ENCODE peak calls at places on chromosomes 6 and 20, in six cellular contexts. One of them, this sample, is unnamed.

GRCh38 chr6:30770164-30770563 is 25.8 kb upstream of the IER3 start:
- DNase-seq in H1: no peak
- DNase-seq in GM12891: no peak
- DNase-seq in K562: no peak
- DNase-seq in HepG2: no peak
- DNase-seq in GM12878: no peak
- DNase-seq in this sample: no peak

GRCh38 chr6:64727075-64727474 is 980.0 kb downstream of the EYS start:
- DNase-seq in H1: no peak
- DNase-seq in GM12891: no peak
- DNase-seq in K562: no peak
- DNase-seq in HepG2: no peak
- DNase-seq in GM12878: no peak
- DNase-seq in this sample: no peak

GRCh38 chr6:117506180-117506835 is 23.8 kb downstream of the DCBLD1 start:
- DNase-seq in H1: no peak
- DNase-seq in GM12891: no peak
- DNase-seq in K562: no peak
- DNase-seq in HepG2: peak
- DNase-seq in GM12878: no peak
- DNase-seq in this sample: no peak

GRCh38 chr6:150126641-150127291 is 16.1 kb upstream of the PPP1R14C start:
- DNase-seq in H1: no peak
- DNase-seq in GM12891: no peak
- DNase-seq in K562: no peak
- DNase-seq in HepG2: no peak
- DNase-seq in GM12878: no peak
- DNase-seq in this sample: no peak

GRCh38 chr6:4682431-4683159 is 93.6 kb upstream of the CDYL start:
- DNase-seq in H1: no peak
- DNase-seq in GM12891: no peak
- DNase-seq in K562: no peak
- DNase-seq in HepG2: no peak
- DNase-seq in GM12878: no peak
- DNase-seq in this sample: no peak

GRCh38 chr6:145929037-145929633 is 35.0 kb downstream of the SHPRH start:
- DNase-seq in H1: no peak
- DNase-seq in GM12891: no peak
- DNase-seq in K562: peak
- DNase-seq in HepG2: peak
- DNase-seq in GM12878: no peak
- DNase-seq in this sample: no peak

GRCh38 chr20:5831539-5832237 is 81.5 kb downstream of the SHLD1 start:
- DNase-seq in H1: no peak
- DNase-seq in GM12891: no peak
- DNase-seq in K562: no peak
- DNase-seq in HepG2: peak
- DNase-seq in GM12878: no peak
- DNase-seq in this sample: no peak

GRCh38 chr6:37244430-37245310 is 12.9 kb upstream of the TBC1D22B start:
- DNase-seq in H1: no peak
- DNase-seq in GM12891: no peak
- DNase-seq in K562: peak
- DNase-seq in HepG2: peak
- DNase-seq in GM12878: no peak
- DNase-seq in this sample: no peak

GRCh38 chr20:23165307-23165750 is 79.2 kb upstream of the CD93 start:
- DNase-seq in H1: peak
- DNase-seq in GM12891: no peak
- DNase-seq in K562: no peak
- DNase-seq in HepG2: no peak
- DNase-seq in GM12878: no peak
- DNase-seq in this sample: no peak

GRCh38 chr20:33992145-33992922 is 1.4 kb upstream of the RALY start:
- DNase-seq in H1: no peak
- DNase-seq in GM12891: no peak
- DNase-seq in K562: peak
- DNase-seq in HepG2: no peak
- DNase-seq in GM12878: no peak
- DNase-seq in this sample: no peak

GRCh38 chr6:105363100-105363754 is 39.7 kb downstream of the PREP start:
- DNase-seq in H1: no peak
- DNase-seq in GM12891: no peak
- DNase-seq in K562: no peak
- DNase-seq in HepG2: no peak
- DNase-seq in GM12878: no peak
- DNase-seq in this sample: no peak

GRCh38 chr6:112951829-112952228 is 604.7 kb downstream of the RFPL4B start:
- DNase-seq in H1: no peak
- DNase-seq in GM12891: no peak
- DNase-seq in K562: peak
- DNase-seq in HepG2: no peak
- DNase-seq in GM12878: no peak
- DNase-seq in this sample: no peak

GRCh38 chr6:30725713-30726505 is 5.8 kb downstream of the TUBB start:
- DNase-seq in H1: peak
- DNase-seq in GM12891: no peak
- DNase-seq in K562: peak
- DNase-seq in HepG2: no peak
- DNase-seq in GM12878: no peak
- DNase-seq in this sample: no peak

GRCh38 chr6:131784561-131784960 is 23.3 kb upstream of the ENPP1 start:
- DNase-seq in H1: no peak
- DNase-seq in GM12891: no peak
- DNase-seq in K562: no peak
- DNase-seq in HepG2: no peak
- DNase-seq in GM12878: no peak
- DNase-seq in this sample: no peak

GRCh38 chr6:114342826-114343781 is at the start of gene HS3ST5:
- DNase-seq in H1: peak
- DNase-seq in GM12891: no peak
- DNase-seq in K562: peak
- DNase-seq in HepG2: peak
- DNase-seq in GM12878: no peak
- DNase-seq in this sample: peak

GRCh38 chr6:84847349-84848160 is 83.2 kb upstream of the TBX18 start:
- DNase-seq in H1: no peak
- DNase-seq in GM12891: no peak
- DNase-seq in K562: peak
- DNase-seq in HepG2: no peak
- DNase-seq in GM12878: no peak
- DNase-seq in this sample: no peak

GRCh38 chr20:18634501-18634900 is 46.6 kb downstream of the DTD1 start:
- DNase-seq in H1: no peak
- DNase-seq in GM12891: no peak
- DNase-seq in K562: no peak
- DNase-seq in HepG2: no peak
- DNase-seq in GM12878: no peak
- DNase-seq in this sample: no peak

GRCh38 chr6:89299451-89299850 is 15.6 kb downstream of the GABRR2 start:
- DNase-seq in H1: no peak
- DNase-seq in GM12891: no peak
- DNase-seq in K562: no peak
- DNase-seq in HepG2: no peak
- DNase-seq in GM12878: no peak
- DNase-seq in this sample: no peak

GRCh38 chr6:6230286-6230685 is 90.2 kb downstream of the F13A1 start:
- DNase-seq in H1: no peak
- DNase-seq in GM12891: no peak
- DNase-seq in K562: peak
- DNase-seq in HepG2: peak
- DNase-seq in GM12878: no peak
- DNase-seq in this sample: no peak

GRCh38 chr6:137223370-137224131 is 4.4 kb upstream of the IFNGR1 start:
- DNase-seq in H1: no peak
- DNase-seq in GM12891: no peak
- DNase-seq in K562: peak
- DNase-seq in HepG2: peak
- DNase-seq in GM12878: no peak
- DNase-seq in this sample: no peak

GRCh38 chr6:41182069-41183034 is 18.6 kb downstream of the TREML2 start:
- DNase-seq in H1: peak
- DNase-seq in GM12891: no peak
- DNase-seq in K562: peak
- DNase-seq in HepG2: peak
- DNase-seq in GM12878: no peak
- DNase-seq in this sample: no peak

GRCh38 chr6:106975699-106976032 is 1.1 kb upstream of the CD24 start:
- DNase-seq in H1: no peak
- DNase-seq in GM12891: no peak
- DNase-seq in K562: no peak
- DNase-seq in HepG2: no peak
- DNase-seq in GM12878: no peak
- DNase-seq in this sample: no peak

GRCh38 chr20:38180781-38181180 is 15.7 kb upstream of the TGM2 start:
- DNase-seq in H1: no peak
- DNase-seq in GM12891: no peak
- DNase-seq in K562: no peak
- DNase-seq in HepG2: no peak
- DNase-seq in GM12878: no peak
- DNase-seq in this sample: no peak

GRCh38 chr20:57772349-57772964 is 62.6 kb upstream of the PMEPA1 start:
- DNase-seq in H1: no peak
- DNase-seq in GM12891: no peak
- DNase-seq in K562: peak
- DNase-seq in HepG2: no peak
- DNase-seq in GM12878: no peak
- DNase-seq in this sample: no peak
- TF ChIP-seq POLR2A in H1: no peak
- TF ChIP-seq POLR2A in GM12891: no peak
- TF ChIP-seq POLR2A in K562: no peak
- TF ChIP-seq POLR2A in HepG2: no peak
- TF ChIP-seq POLR2A in GM12878: no peak
- TF ChIP-seq POLR2A in this sample: no peak

GRCh38 chr6:33429745-33430042 is 9.8 kb downstream of the SYNGAP1 start:
- DNase-seq in H1: no peak
- DNase-seq in GM12891: no peak
- DNase-seq in K562: no peak
- DNase-seq in HepG2: no peak
- DNase-seq in GM12878: no peak
- DNase-seq in this sample: no peak

GRCh38 chr6:33430334-33430733 is 10.5 kb downstream of the SYNGAP1 start:
- DNase-seq in H1: no peak
- DNase-seq in GM12891: no peak
- DNase-seq in K562: no peak
- DNase-seq in HepG2: no peak
- DNase-seq in GM12878: no peak
- DNase-seq in this sample: no peak

GRCh38 chr6:33432546-33432945 is 12.7 kb downstream of the SYNGAP1 start:
- DNase-seq in H1: no peak
- DNase-seq in GM12891: no peak
- DNase-seq in K562: no peak
- DNase-seq in HepG2: no peak
- DNase-seq in GM12878: no peak
- DNase-seq in this sample: no peak

GRCh38 chr6:33431880-33432541 is 12.1 kb downstream of the SYNGAP1 start:
- DNase-seq in H1: peak
- DNase-seq in GM12891: no peak
- DNase-seq in K562: no peak
- DNase-seq in HepG2: no peak
- DNase-seq in GM12878: no peak
- DNase-seq in this sample: no peak

GRCh38 chr6:33430991-33431879 is 11.4 kb downstream of the SYNGAP1 start:
- DNase-seq in H1: peak
- DNase-seq in GM12891: peak
- DNase-seq in K562: peak
- DNase-seq in HepG2: peak
- DNase-seq in GM12878: no peak
- DNase-seq in this sample: peak
- TF ChIP-seq POLR2AphosphoS5 in H1: peak
- TF ChIP-seq POLR2AphosphoS5 in GM12891: no peak
- TF ChIP-seq POLR2AphosphoS5 in K562: no peak
- TF ChIP-seq POLR2AphosphoS5 in HepG2: no peak
- TF ChIP-seq POLR2AphosphoS5 in GM12878: no peak
- TF ChIP-seq POLR2AphosphoS5 in this sample: no peak

GRCh38 chr20:63023836-63024571 is 17.2 kb upstream of the BHLHE23 start:
- DNase-seq in H1: no peak
- DNase-seq in GM12891: no peak
- DNase-seq in K562: no peak
- DNase-seq in HepG2: no peak
- DNase-seq in GM12878: no peak
- DNase-seq in this sample: no peak

GRCh38 chr20:63021356-63022321 is 14.9 kb upstream of the BHLHE23 start:
- DNase-seq in H1: no peak
- DNase-seq in GM12891: no peak
- DNase-seq in K562: no peak
- DNase-seq in HepG2: no peak
- DNase-seq in GM12878: no peak
- DNase-seq in this sample: no peak

GRCh38 chr20:63022501-63022900 is 15.7 kb upstream of the BHLHE23 start:
- DNase-seq in H1: no peak
- DNase-seq in GM12891: no peak
- DNase-seq in K562: no peak
- DNase-seq in HepG2: no peak
- DNase-seq in GM12878: no peak
- DNase-seq in this sample: no peak

GRCh38 chr20:63024573-63025392 is 18.0 kb upstream of the BHLHE23 start:
- DNase-seq in H1: no peak
- DNase-seq in GM12891: no peak
- DNase-seq in K562: no peak
- DNase-seq in HepG2: no peak
- DNase-seq in GM12878: no peak
- DNase-seq in this sample: no peak

GRCh38 chr20:63023071-63023835 is 16.5 kb upstream of the BHLHE23 start:
- DNase-seq in H1: peak
- DNase-seq in GM12891: no peak
- DNase-seq in K562: no peak
- DNase-seq in HepG2: no peak
- DNase-seq in GM12878: no peak
- DNase-seq in this sample: no peak
- TF ChIP-seq TAF1 in H1: no peak
- TF ChIP-seq TAF1 in GM12891: no peak
- TF ChIP-seq TAF1 in K562: no peak
- TF ChIP-seq TAF1 in HepG2: no peak
- TF ChIP-seq TAF1 in GM12878: no peak
- TF ChIP-seq TAF1 in this sample: no peak

GRCh38 chr6:3138341-3138740 is 19.0 kb downstream of the TUBB2A start:
- DNase-seq in H1: no peak
- DNase-seq in GM12891: no peak
- DNase-seq in K562: no peak
- DNase-seq in HepG2: no peak
- DNase-seq in GM12878: no peak
- DNase-seq in this sample: no peak

GRCh38 chr6:3140201-3140600 is 17.1 kb downstream of the TUBB2A start:
- DNase-seq in H1: no peak
- DNase-seq in GM12891: no peak
- DNase-seq in K562: no peak
- DNase-seq in HepG2: no peak
- DNase-seq in GM12878: no peak
- DNase-seq in this sample: no peak

GRCh38 chr6:3136361-3136760 is 17.9 kb downstream of the BPHL start:
- DNase-seq in H1: no peak
- DNase-seq in GM12891: no peak
- DNase-seq in K562: no peak
- DNase-seq in HepG2: no peak
- DNase-seq in GM12878: no peak
- DNase-seq in this sample: no peak

GRCh38 chr6:3137057-3137777 is 18.7 kb downstream of the BPHL start:
- DNase-seq in H1: no peak
- DNase-seq in GM12891: no peak
- DNase-seq in K562: no peak
- DNase-seq in HepG2: no peak
- DNase-seq in GM12878: no peak
- DNase-seq in this sample: no peak

GRCh38 chr6:3139090-3139903 is 18.0 kb downstream of the TUBB2A start:
- DNase-seq in H1: no peak
- DNase-seq in GM12891: no peak
- DNase-seq in K562: peak
- DNase-seq in HepG2: peak
- DNase-seq in GM12878: no peak
- DNase-seq in this sample: no peak
- TF ChIP-seq POLR2A in H1: no peak
- TF ChIP-seq POLR2A in GM12891: no peak
- TF ChIP-seq POLR2A in K562: no peak
- TF ChIP-seq POLR2A in HepG2: peak
- TF ChIP-seq POLR2A in GM12878: no peak
- TF ChIP-seq POLR2A in this sample: no peak

This sample was measured in GM12892.